ENCODE peak calls at places on chromosomes 16 and 17, in eight cellular contexts. M, W, H, B, F, U, Z and E are unnamed samples.

GRCh38 chr17:19717411-19717908 is 1.1 kb upstream of the SLC47A2 start:
- DNase-seq in M (no peak), W (no peak), H (no peak), B (no peak), F (no peak), U (no peak), Z (no peak), E (no peak)

GRCh38 chr17:60090412-60090811 is 11.7 kb upstream of the HEATR6 start:
- DNase-seq in M (peak), W (no peak), H (no peak), B (no peak), F (no peak), U (no peak), Z (no peak), E (no peak)

GRCh38 chr16:68658258-68658973 is 13.3 kb downstream of the CDH3 start:
- DNase-seq in M (peak), W (no peak), H (peak), B (no peak), F (peak), U (no peak), Z (no peak), E (peak)

GRCh38 chr17:2398655-2399571 is 1.9 kb downstream of the MNT start:
- DNase-seq in M (peak), W (no peak), H (peak), B (no peak), F (peak), U (peak), Z (peak), E (peak)

GRCh38 chr17:48024149-48025039 is 13.2 kb downstream of the COPZ2 start:
- DNase-seq in M (peak), W (no peak), H (no peak), B (no peak), F (peak), U (peak), Z (no peak), E (no peak)

GRCh38 chr16:84446596-84447392 is 57.7 kb downstream of the MEAK7 start:
- DNase-seq in M (no peak), W (no peak), H (peak), B (no peak), F (no peak), U (no peak), Z (no peak), E (peak)

GRCh38 chr16:86559802-86560305 is 4.8 kb upstream of the MTHFSD start:
- DNase-seq in M (no peak), W (no peak), H (no peak), B (no peak), F (no peak), U (no peak), Z (no peak), E (no peak)

GRCh38 chr17:7574176-7574953 is 5.1 kb upstream of the CD68 start:
- DNase-seq in M (no peak), W (no peak), H (no peak), B (no peak), F (peak), U (no peak), Z (no peak), E (no peak)

GRCh38 chr17:40617678-40618240 is 29.9 kb downstream of the SMARCE1 start:
- DNase-seq in M (peak), W (no peak), H (no peak), B (no peak), F (no peak), U (no peak), Z (no peak), E (no peak)

GRCh38 chr17:71438631-71439146 is 682.1 kb upstream of the SOX9 start:
- DNase-seq in M (no peak), W (peak), H (peak), B (no peak), F (peak), U (no peak), Z (no peak), E (peak)

GRCh38 chr17:50188521-50189395 is 12.7 kb downstream of the COL1A1 start:
- DNase-seq in M (no peak), W (no peak), H (no peak), B (no peak), F (no peak), U (no peak), Z (no peak), E (no peak)

GRCh38 chr17:82097187-82097918 is 683 bp downstream of the FASN start:
- DNase-seq in M (no peak), W (no peak), H (peak), B (no peak), F (peak), U (peak), Z (no peak), E (peak)

GRCh38 chr17:20988896-20989295 is 53.9 kb downstream of the USP22 start:
- DNase-seq in M (no peak), W (no peak), H (no peak), B (no peak), F (no peak), U (no peak), Z (no peak), E (no peak)

GRCh38 chr16:57884655-57885133 is 82.4 kb upstream of the KIFC3 start:
- DNase-seq in M (no peak), W (no peak), H (no peak), B (no peak), F (no peak), U (no peak), Z (no peak), E (no peak)

GRCh38 chr17:78935419-78936323 is 10.5 kb upstream of the TIMP2 start:
- DNase-seq in M (no peak), W (no peak), H (peak), B (peak), F (peak), U (no peak), Z (no peak), E (peak)

GRCh38 chr16:54277845-54278703 is 8.5 kb downstream of the IRX3 start:
- DNase-seq in M (peak), W (no peak), H (no peak), B (no peak), F (no peak), U (no peak), Z (peak), E (no peak)

GRCh38 chr16:57115148-57115503 is 22.7 kb downstream of the CPNE2 start:
- DNase-seq in M (no peak), W (no peak), H (no peak), B (no peak), F (no peak), U (no peak), Z (no peak), E (no peak)

GRCh38 chr16:87603684-87604571 is 1.6 kb downstream of the JPH3 start:
- DNase-seq in M (no peak), W (no peak), H (no peak), B (no peak), F (no peak), U (no peak), Z (no peak), E (no peak)

GRCh38 chr17:51846561-51846960 is 312.0 kb downstream of the CA10 start:
- DNase-seq in M (no peak), W (no peak), H (no peak), B (no peak), F (no peak), U (no peak), Z (no peak), E (no peak)

GRCh38 chr17:57946798-57947358 is 8.3 kb downstream of the CUEDC1 start:
- DNase-seq in M (peak), W (no peak), H (peak), B (no peak), F (peak), U (peak), Z (no peak), E (no peak)

GRCh38 chr16:66932076-66932475 is 2.1 kb downstream of the CIAO2B start:
- DNase-seq in M (no peak), W (no peak), H (no peak), B (no peak), F (no peak), U (no peak), Z (no peak), E (no peak)

GRCh38 chr17:44831270-44831770 is 1.2 kb upstream of the GJC1 start:
- DNase-seq in M (no peak), W (no peak), H (no peak), B (no peak), F (no peak), U (no peak), Z (no peak), E (no peak)

GRCh38 chr17:81909966-81910839 is 996 bp downstream of the PCYT2 start:
- DNase-seq in M (no peak), W (no peak), H (no peak), B (no peak), F (peak), U (no peak), Z (no peak), E (no peak)

GRCh38 chr17:58336456-58337094 is 8.0 kb upstream of the TSPOAP1 start:
- DNase-seq in M (no peak), W (no peak), H (peak), B (no peak), F (no peak), U (peak), Z (no peak), E (no peak)

GRCh38 chr17:68468785-68469184 is 11.5 kb upstream of the WIPI1 start:
- DNase-seq in M (no peak), W (no peak), H (no peak), B (no peak), F (no peak), U (no peak), Z (no peak), E (no peak)

GRCh38 chr17:9120471-9120870 is 99.2 kb downstream of the NTN1 start:
- DNase-seq in M (no peak), W (no peak), H (no peak), B (no peak), F (no peak), U (peak), Z (no peak), E (no peak)

GRCh38 chr17:78383725-78384471 is 5.4 kb downstream of the PGS1 start:
- DNase-seq in M (peak), W (no peak), H (peak), B (peak), F (peak), U (peak), Z (no peak), E (peak)